ENCODE peak calls at places on chromosome 12, in five cellular contexts. G is A549, K is K562, Z is HepG2, L is adrenal gland. S is an unnamed sample.

GRCh38 chr12:98594050-98594853 is 766 bp downstream of the SLC25A3 start:
- DNase-seq in K (no peak), L (peak; percentile 71), Z (no peak), G (no peak), S (peak; percentile 79)

GRCh38 chr12:52438305-52439301 is 4.4 kb upstream of the KRT75 start:
- DNase-seq in L (no peak), Z (no peak), K (no peak), G (no peak), S (no peak)

GRCh38 chr12:14668591-14668990 is 27.8 kb downstream of the GUCY2C start:
- DNase-seq in Z (no peak), L (no peak), K (no peak), G (no peak), S (no peak)

GRCh38 chr12:94320109-94320508 is 139.6 kb downstream of the CEP83 start:
- DNase-seq in L (no peak), K (no peak), G (no peak), Z (no peak), S (no peak)

GRCh38 chr12:116336542-116337065 is 59.1 kb upstream of the MED13L start:
- DNase-seq in L (no peak), Z (no peak), K (peak; percentile 80), G (peak; percentile 70), S (peak; percentile 76)

GRCh38 chr12:88572785-88573565 is 7.3 kb downstream of the KITLG start:
- DNase-seq in K (no peak), Z (no peak), G (no peak), L (no peak), S (no peak)

GRCh38 chr12:121980211-121980891 is 41.3 kb upstream of the BCL7A start:
- DNase-seq in L (no peak), K (no peak), G (no peak), Z (no peak), S (no peak)

GRCh38 chr12:52687527-52688385 is 7.5 kb upstream of the KRT1 start:
- DNase-seq in G (peak; percentile 11), L (no peak), Z (no peak), K (no peak), S (no peak)

GRCh38 chr12:89064780-89065179 is 287.5 kb downstream of the DUSP6 start:
- DNase-seq in G (peak; percentile 6), K (no peak), L (no peak), Z (no peak), S (no peak)

GRCh38 chr12:130776857-130777339 is 60.8 kb upstream of the RIMBP2 start:
- DNase-seq in K (no peak), Z (no peak), G (no peak), L (no peak), S (no peak)

GRCh38 chr12:121513464-121514183 is 67.2 kb downstream of the KDM2B start:
- DNase-seq in K (peak; percentile 96), L (peak; percentile 39), G (peak; percentile 84), Z (peak; percentile 78), S (peak; percentile 75)

GRCh38 chr12:12723681-12724420 is 6.7 kb downstream of the CDKN1B start:
- DNase-seq in G (peak; percentile 33), Z (no peak), L (peak; percentile 50), K (peak; percentile 30), S (peak; percentile 35)

GRCh38 chr12:2813573-2814185 is 1.2 kb downstream of the ITFG2 start:
- DNase-seq in K (peak; percentile 63), Z (peak; percentile 69), G (peak; percentile 78), L (peak; percentile 57), S (no peak)

GRCh38 chr12:115398311-115398781 is 714.4 kb upstream of the TBX3 start:
- DNase-seq in Z (peak; percentile 92), G (peak; percentile 85), L (peak; percentile 49), K (no peak), S (peak; percentile 50)

GRCh38 chr12:79275631-79276030 is 411.1 kb downstream of the SYT1 start:
- DNase-seq in L (no peak), Z (no peak), G (peak; percentile 11), K (no peak), S (no peak)

GRCh38 chr12:108690799-108691153 is 40.5 kb downstream of the CORO1C start:
- DNase-seq in L (no peak), G (no peak), K (no peak), Z (no peak), S (no peak)

GRCh38 chr12:108690191-108690518 is 41.2 kb downstream of the CORO1C start:
- DNase-seq in G (no peak), K (no peak), Z (no peak), L (no peak), S (no peak)

GRCh38 chr12:108693186-108693585 is 38.1 kb downstream of the CORO1C start:
- DNase-seq in G (no peak), L (no peak), K (no peak), Z (no peak), S (no peak)

GRCh38 chr12:108691995-108692808 is 39.1 kb downstream of the CORO1C start:
- DNase-seq in G (peak; percentile 40), L (no peak), Z (no peak), K (no peak), S (no peak)

DNA sequence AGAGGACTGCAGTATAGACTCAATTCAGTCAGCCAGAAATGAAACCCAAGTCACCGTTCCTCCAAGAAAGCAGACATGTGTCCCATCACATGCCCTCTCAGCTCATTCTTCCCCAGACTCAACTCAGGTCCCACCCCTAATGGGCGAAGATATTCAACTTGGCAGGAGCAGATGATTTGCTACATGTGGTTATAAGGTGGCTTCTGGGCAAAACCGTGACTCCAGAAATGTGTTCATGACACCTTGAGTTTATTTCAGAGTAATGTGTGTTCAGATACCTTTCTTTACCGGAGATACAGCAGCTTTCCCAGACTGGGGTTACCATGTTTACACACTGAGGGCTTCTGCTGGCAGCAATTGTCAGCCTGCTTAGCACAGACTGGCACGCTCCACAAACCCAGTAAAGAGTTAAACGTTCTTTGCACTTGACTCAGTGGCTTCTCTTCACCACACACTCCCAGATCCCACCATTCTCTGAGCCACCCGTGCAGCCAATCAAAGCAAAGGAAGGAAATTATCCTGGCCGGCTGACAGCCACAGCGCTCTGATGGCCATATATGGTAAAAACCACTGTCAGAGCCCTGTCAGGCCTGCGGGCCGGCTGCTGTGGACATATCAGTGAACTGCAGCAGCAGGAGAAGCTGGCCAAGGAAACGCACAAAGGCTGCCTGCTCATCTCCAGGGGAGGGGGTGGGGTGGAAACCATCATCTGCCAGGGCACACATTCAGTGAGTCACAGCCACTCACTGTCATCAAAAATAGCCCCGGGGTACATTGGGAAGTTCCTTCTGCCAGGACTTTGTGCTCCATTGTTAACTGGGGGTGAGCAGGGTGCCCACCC is 39.9 kb downstream of the CORO1C start:
- DNase-seq in G (peak; percentile 99), Z (peak; percentile 96), K (peak; percentile 89), L (peak; percentile 100), S (peak; percentile 84)
- TF ChIP-seq POLR2A in G (peak; percentile 13), Z (no peak), K (peak; percentile 83), L (peak; percentile 66), S (no peak)

DNA sequence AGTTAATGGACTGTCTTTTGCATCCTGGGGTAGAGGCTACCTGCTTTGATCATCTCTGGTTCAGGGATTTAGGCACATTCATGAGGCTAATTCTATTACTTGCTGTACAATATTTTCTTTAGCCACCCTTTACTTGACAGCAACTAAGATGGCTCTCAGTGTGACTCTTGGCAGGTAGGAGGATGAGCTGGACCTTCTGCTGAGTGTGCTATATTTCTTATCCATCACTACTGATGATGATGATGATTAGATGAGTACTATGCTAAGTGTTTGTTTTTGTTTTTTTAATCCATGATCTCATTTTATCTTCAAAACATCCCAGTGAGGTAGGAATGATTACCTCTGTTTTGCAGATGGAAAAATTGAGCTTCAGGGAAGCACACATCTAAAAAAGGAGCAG is 152.8 kb upstream of the WSCD2 start:
- DNase-seq in G (no peak), L (no peak), Z (no peak), K (no peak), S (no peak)
- H3K27ac ChIP-seq in G (no peak overlapping the region), L (no peak overlapping the region), Z (no peak overlapping the region), K (no peak overlapping the region), S (no peak overlapping the region)

DNA sequence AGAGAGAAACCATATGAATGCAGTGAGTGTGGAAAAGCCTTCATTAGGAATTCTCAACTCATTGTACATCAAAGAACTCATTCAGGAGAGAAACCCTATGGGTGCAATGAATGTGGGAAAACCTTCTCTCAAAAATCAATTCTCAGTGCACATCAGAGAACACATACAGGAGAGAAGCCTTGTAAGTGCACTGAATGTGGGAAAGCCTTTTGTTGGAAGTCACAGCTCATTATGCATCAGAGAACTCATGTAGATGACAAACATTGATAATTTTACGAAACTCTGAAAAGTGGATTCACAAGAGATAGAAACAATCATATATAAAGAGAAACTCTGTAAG is 22.9 kb downstream of the ZNF268 start:
- DNase-seq in Z (no peak), K (no peak), L (no peak), G (no peak), S (no peak)
- H3K9me3 ChIP-seq in Z (peaks cover 88% of the 10 kb centered on the region), K (peaks cover 45% of the 10 kb centered on the region), L (peaks cover 92% of the 10 kb centered on the region), G (peaks cover 87% of the 10 kb centered on the region), S (peaks cover 24% of the 10 kb centered on the region)

DNA sequence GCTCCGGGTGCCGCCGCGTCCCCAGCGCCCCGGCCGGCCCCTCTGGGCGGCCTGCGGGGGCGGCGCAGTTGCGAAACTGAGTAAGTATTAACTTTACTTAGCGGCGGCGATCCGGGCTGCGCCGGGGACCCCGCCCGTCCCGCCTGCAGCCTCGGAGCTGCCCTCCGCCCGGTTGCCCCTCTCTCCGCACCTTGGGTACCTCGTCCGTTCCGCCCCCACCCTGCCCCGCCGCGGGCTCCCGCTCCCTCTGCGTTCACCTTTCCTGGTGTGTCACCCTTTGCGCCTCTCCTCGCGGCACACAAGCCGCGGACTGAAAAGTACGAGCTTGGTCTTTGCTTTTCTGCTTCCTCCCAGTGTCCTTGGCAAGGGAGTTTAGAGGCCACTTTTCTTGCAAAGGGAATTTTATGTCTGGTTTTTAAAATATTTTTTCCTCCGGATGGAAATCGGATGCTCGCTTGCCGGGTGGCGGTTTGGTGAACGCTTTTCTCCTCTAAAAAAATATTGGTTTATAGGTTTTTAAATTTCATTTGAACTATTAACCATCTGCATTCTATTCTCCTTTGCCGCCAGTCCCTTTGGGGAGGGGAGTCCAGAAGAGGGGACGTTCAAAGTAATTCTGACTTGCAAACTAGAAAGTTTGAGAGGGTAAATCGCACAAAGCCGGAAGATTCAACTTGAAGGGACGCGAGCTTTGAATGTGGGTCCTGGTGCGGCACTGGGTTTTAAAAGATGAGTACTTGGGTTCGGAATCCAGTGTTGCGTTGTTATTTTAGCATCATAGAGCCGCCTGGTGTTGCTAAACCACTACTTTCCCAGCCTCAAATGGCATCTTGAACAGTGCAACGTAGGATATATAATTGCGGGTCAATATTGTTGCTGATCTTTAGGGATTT is 833 bp downstream of the RASSF8 start:
- DNase-seq in L (peak; percentile 69), K (no peak), Z (no peak), G (peak; percentile 46), S (peak; percentile 51)
- TF ChIP-seq POLR2A in L (peak; percentile 50), K (no peak), Z (no peak), G (no peak), S (no peak)

GRCh38 chr12:93000026-93000425 is 70.9 kb upstream of the EEA1 start:
- DNase-seq in K (no peak), G (no peak), L (no peak), Z (no peak), S (no peak)
- H3K27ac ChIP-seq in K (no peak overlapping the region), G (no peak overlapping the region), L (no peak overlapping the region), Z (no peak overlapping the region), S (no peak overlapping the region)

DNA sequence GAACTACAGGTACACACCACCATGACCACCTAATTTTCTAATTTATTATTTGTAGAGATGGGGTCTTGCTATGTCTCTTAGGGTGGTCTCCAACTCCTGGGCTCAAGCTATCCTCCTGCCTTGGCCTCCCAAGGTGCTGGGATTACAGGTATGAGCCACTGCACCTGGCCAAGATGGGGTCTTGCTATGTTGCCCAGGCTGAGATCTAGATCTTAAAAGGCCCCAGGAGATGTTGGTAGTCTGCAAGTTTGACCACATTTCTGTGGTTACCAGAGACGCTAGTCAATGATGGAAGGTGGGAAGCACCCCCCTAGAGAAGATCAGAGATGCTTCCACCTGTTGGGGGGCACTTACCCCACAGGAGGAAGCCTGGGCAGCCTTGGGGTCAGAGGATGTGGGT is 34.7 kb downstream of the FOXN4 start:
- DNase-seq in Z (no peak), G (no peak), K (no peak), L (no peak), S (no peak)
- H3K9me3 ChIP-seq in Z (no peaks in the 10 kb centered on the region), G (peaks cover 5% of the 10 kb centered on the region), K (no peaks in the 10 kb centered on the region), L (no peaks in the 10 kb centered on the region), S (no peaks in the 10 kb centered on the region)

GRCh38 chr12:6647083-6647604 is at the start of gene ACRBP:
- DNase-seq in K (no peak), L (peak; percentile 74), G (no peak), Z (no peak), S (peak; percentile 60)
- TF ChIP-seq POLR2A in K (no peak), L (peak; percentile 15), G (no peak), Z (no peak), S (peak; percentile 49)

S was measured in Peyer's patch.